ENCODE peak calls at places on chromosomes 5 and 9, in eight cellular contexts. M is activated naive CD4-positive, alpha-beta T cell treated with Interleukin-2 at 50 U/mL for 16 hours; N is HT-29; P is stimulated activated CD4-positive, alpha-beta T cell treated with anti-CD3 and anti-CD28 coated beads, Interleukin-1b, Interleukin-23, amount 100 ng/mL, for 24 hours; B is GM04504; C is NCI-H2029; L is GM12865; Z is dorsolateral prefrontal cortex. O is an unnamed sample.

GRCh38 chr9:134066546-134066922 is 1.3 kb downstream of the BRD3 start:
- DNase-seq in B (no peak), Z (no peak), C (no peak), P (no peak), N (peak; percentile 17), L (no peak), M (no peak), O (no peak)

GRCh38 chr9:83981126-83981871 is 694 bp downstream of the RMI1 start:
- DNase-seq in L (peak; percentile 60), C (peak; percentile 57), M (no peak), B (no peak), Z (peak; percentile 17), P (no peak), N (peak; percentile 57), O (peak; percentile 60)

GRCh38 chr5:111741270-111741669 is 15.7 kb downstream of the NREP start:
- DNase-seq in N (no peak), L (peak; percentile 59), P (no peak), C (peak; percentile 85), Z (no peak), M (no peak), B (no peak), O (no peak)

GRCh38 chr9:16344343-16344742 is 526.1 kb downstream of the BNC2 start:
- DNase-seq in Z (no peak), P (no peak), C (no peak), B (peak; percentile 67), M (no peak), L (no peak), N (no peak), O (no peak)

GRCh38 chr5:514673-515072 is 9.6 kb downstream of the SLC9A3 start:
- DNase-seq in C (no peak), L (no peak), M (no peak), N (no peak), Z (no peak), B (no peak), P (no peak), O (no peak)

GRCh38 chr9:111897831-111898144 is 1.2 kb downstream of the UGCG start:
- DNase-seq in L (peak; percentile 89), N (peak; percentile 62), M (no peak), B (no peak), Z (no peak), P (no peak), C (no peak), O (no peak)

GRCh38 chr5:139897342-139897741 is 101.7 kb downstream of the PSD2 start:
- DNase-seq in L (no peak), B (no peak), C (no peak), Z (no peak), P (no peak), M (no peak), N (no peak), O (peak; percentile 49)

GRCh38 chr5:168529361-168530234 is 493 bp downstream of the FBLL1 start:
- DNase-seq in Z (peak; percentile 25), L (no peak), N (no peak), M (no peak), B (no peak), P (no peak), C (no peak), O (peak; percentile 69)

GRCh38 chr5:55308254-55308836 is 556 bp downstream of the MTREX start:
- DNase-seq in P (no peak), Z (no peak), M (peak; percentile 9), N (peak; percentile 74), B (no peak), L (peak; percentile 45), C (no peak), O (no peak)

GRCh38 chr9:87140142-87140541 is 192.8 kb upstream of the GAS1 start:
- DNase-seq in M (no peak), N (no peak), Z (no peak), C (no peak), B (no peak), P (no peak), L (no peak), O (no peak)

GRCh38 chr9:127961613-127962150 is 19.1 kb downstream of the EEIG1 start:
- DNase-seq in P (no peak), B (no peak), L (no peak), Z (no peak), N (no peak), M (no peak), C (no peak), O (no peak)

GRCh38 chr9:75803130-75803529 is 87.3 kb upstream of the PCSK5 start:
- DNase-seq in N (no peak), L (no peak), Z (no peak), M (no peak), C (no peak), P (no peak), B (no peak), O (no peak)

GRCh38 chr9:89080193-89080592 is 88.9 kb downstream of the S1PR3 start:
- DNase-seq in C (no peak), B (peak; percentile 3), L (no peak), P (no peak), Z (no peak), M (no peak), N (no peak), O (no peak)

O was measured in endodermal cell.